ENCODE peak calls at places on chromosome 11, in seven cellular contexts. One of them, this sample, is unnamed.

GRCh38 chr11:77029829-77030228 is 4.4 kb upstream of the B3GNT6 start:
- DNase-seq in gastrocnemius medialis: no peak
- DNase-seq in uterus: no peak
- DNase-seq in AG10803: no peak
- DNase-seq in psoas muscle: no peak
- DNase-seq in astrocyte of the cerebellum: no peak
- DNase-seq in lung: no peak
- DNase-seq in this sample: no peak

GRCh38 chr11:17770048-17770652 is 35.6 kb downstream of the KCNC1 start:
- DNase-seq in AG10803: no peak
- DNase-seq in psoas muscle: no peak
- DNase-seq in astrocyte of the cerebellum: no peak
- DNase-seq in uterus: no peak
- DNase-seq in gastrocnemius medialis: no peak
- DNase-seq in lung: peak
- DNase-seq in this sample: peak

GRCh38 chr11:128338806-128339205 is 248.6 kb downstream of the ETS1 start:
- DNase-seq in gastrocnemius medialis: no peak
- DNase-seq in lung: no peak
- DNase-seq in AG10803: no peak
- DNase-seq in psoas muscle: no peak
- DNase-seq in uterus: no peak
- DNase-seq in astrocyte of the cerebellum: no peak
- DNase-seq in this sample: no peak

GRCh38 chr11:95764267-95764898 is 25.2 kb downstream of the FAM76B start:
- DNase-seq in gastrocnemius medialis: no peak
- DNase-seq in astrocyte of the cerebellum: peak
- DNase-seq in uterus: no peak
- DNase-seq in AG10803: peak
- DNase-seq in lung: no peak
- DNase-seq in psoas muscle: no peak
- DNase-seq in this sample: peak

GRCh38 chr11:2416765-2417164 is 16.2 kb downstream of the TSSC4 start:
- DNase-seq in psoas muscle: no peak
- DNase-seq in AG10803: no peak
- DNase-seq in astrocyte of the cerebellum: no peak
- DNase-seq in gastrocnemius medialis: no peak
- DNase-seq in lung: no peak
- DNase-seq in uterus: no peak
- DNase-seq in this sample: no peak

GRCh38 chr11:36455658-36456111 is 54.4 kb downstream of the TRAF6 start:
- DNase-seq in AG10803: peak
- DNase-seq in lung: no peak
- DNase-seq in astrocyte of the cerebellum: peak
- DNase-seq in psoas muscle: peak
- DNase-seq in gastrocnemius medialis: peak
- DNase-seq in uterus: peak
- DNase-seq in this sample: peak

GRCh38 chr11:75423721-75424120 is 9.3 kb downstream of the KLHL35 start:
- DNase-seq in psoas muscle: no peak
- DNase-seq in AG10803: no peak
- DNase-seq in lung: no peak
- DNase-seq in uterus: no peak
- DNase-seq in gastrocnemius medialis: no peak
- DNase-seq in astrocyte of the cerebellum: no peak
- DNase-seq in this sample: no peak

GRCh38 chr11:29258411-29258810 is 758.4 kb downstream of the KCNA4 start:
- DNase-seq in astrocyte of the cerebellum: no peak
- DNase-seq in lung: no peak
- DNase-seq in psoas muscle: no peak
- DNase-seq in gastrocnemius medialis: no peak
- DNase-seq in uterus: no peak
- DNase-seq in AG10803: no peak
- DNase-seq in this sample: no peak

GRCh38 chr11:128380280-128380604 is 207.1 kb downstream of the ETS1 start:
- DNase-seq in AG10803: no peak
- DNase-seq in uterus: no peak
- DNase-seq in psoas muscle: no peak
- DNase-seq in astrocyte of the cerebellum: no peak
- DNase-seq in lung: no peak
- DNase-seq in gastrocnemius medialis: no peak
- DNase-seq in this sample: peak

GRCh38 chr11:86497310-86497709 is 122.6 kb downstream of the CCDC81 start:
- DNase-seq in AG10803: peak
- DNase-seq in astrocyte of the cerebellum: no peak
- DNase-seq in gastrocnemius medialis: no peak
- DNase-seq in psoas muscle: no peak
- DNase-seq in lung: no peak
- DNase-seq in uterus: no peak
- DNase-seq in this sample: no peak

GRCh38 chr11:57775474-57775873 is 13.9 kb downstream of the CTNND1 start:
- DNase-seq in AG10803: no peak
- DNase-seq in psoas muscle: no peak
- DNase-seq in lung: no peak
- DNase-seq in gastrocnemius medialis: no peak
- DNase-seq in astrocyte of the cerebellum: no peak
- DNase-seq in uterus: peak
- DNase-seq in this sample: no peak

GRCh38 chr11:126925321-126926093 is 75.1 kb downstream of the KIRREL3 start:
- DNase-seq in lung: no peak
- DNase-seq in psoas muscle: no peak
- DNase-seq in gastrocnemius medialis: no peak
- DNase-seq in uterus: no peak
- DNase-seq in AG10803: peak
- DNase-seq in astrocyte of the cerebellum: no peak
- DNase-seq in this sample: peak

GRCh38 chr11:121839821-121840220 is 276.2 kb downstream of the BLID start:
- DNase-seq in astrocyte of the cerebellum: peak
- DNase-seq in uterus: no peak
- DNase-seq in gastrocnemius medialis: no peak
- DNase-seq in AG10803: peak
- DNase-seq in lung: no peak
- DNase-seq in psoas muscle: no peak
- DNase-seq in this sample: no peak

GRCh38 chr11:133403900-133404299 is 128.4 kb downstream of the OPCML start:
- DNase-seq in uterus: no peak
- DNase-seq in AG10803: no peak
- DNase-seq in astrocyte of the cerebellum: no peak
- DNase-seq in gastrocnemius medialis: no peak
- DNase-seq in psoas muscle: no peak
- DNase-seq in lung: no peak
- DNase-seq in this sample: no peak
- TF ChIP-seq CTCF in uterus: no peak
- TF ChIP-seq CTCF in AG10803: no peak
- TF ChIP-seq CTCF in astrocyte of the cerebellum: peak
- TF ChIP-seq CTCF in gastrocnemius medialis: no peak
- TF ChIP-seq CTCF in psoas muscle: peak
- TF ChIP-seq CTCF in lung: no peak
- TF ChIP-seq CTCF in this sample: no peak

GRCh38 chr11:64648551-64648950 is 57.5 kb downstream of the SLC22A12 start:
- DNase-seq in gastrocnemius medialis: no peak
- DNase-seq in astrocyte of the cerebellum: no peak
- DNase-seq in psoas muscle: no peak
- DNase-seq in AG10803: no peak
- DNase-seq in uterus: no peak
- DNase-seq in lung: no peak
- DNase-seq in this sample: no peak

GRCh38 chr11:64652586-64653387 is 61.8 kb downstream of the SLC22A12 start:
- DNase-seq in uterus: peak
- DNase-seq in lung: peak
- DNase-seq in AG10803: peak
- DNase-seq in gastrocnemius medialis: peak
- DNase-seq in psoas muscle: peak
- DNase-seq in astrocyte of the cerebellum: peak
- DNase-seq in this sample: peak

GRCh38 chr11:64649304-64649703 is 58.3 kb downstream of the SLC22A12 start:
- DNase-seq in uterus: no peak
- DNase-seq in lung: no peak
- DNase-seq in gastrocnemius medialis: no peak
- DNase-seq in psoas muscle: no peak
- DNase-seq in astrocyte of the cerebellum: no peak
- DNase-seq in AG10803: no peak
- DNase-seq in this sample: peak

GRCh38 chr11:64653388-64653973 is 62.5 kb downstream of the SLC22A12 start:
- DNase-seq in uterus: no peak
- DNase-seq in gastrocnemius medialis: no peak
- DNase-seq in astrocyte of the cerebellum: no peak
- DNase-seq in lung: no peak
- DNase-seq in AG10803: no peak
- DNase-seq in psoas muscle: no peak
- DNase-seq in this sample: no peak

DNA sequence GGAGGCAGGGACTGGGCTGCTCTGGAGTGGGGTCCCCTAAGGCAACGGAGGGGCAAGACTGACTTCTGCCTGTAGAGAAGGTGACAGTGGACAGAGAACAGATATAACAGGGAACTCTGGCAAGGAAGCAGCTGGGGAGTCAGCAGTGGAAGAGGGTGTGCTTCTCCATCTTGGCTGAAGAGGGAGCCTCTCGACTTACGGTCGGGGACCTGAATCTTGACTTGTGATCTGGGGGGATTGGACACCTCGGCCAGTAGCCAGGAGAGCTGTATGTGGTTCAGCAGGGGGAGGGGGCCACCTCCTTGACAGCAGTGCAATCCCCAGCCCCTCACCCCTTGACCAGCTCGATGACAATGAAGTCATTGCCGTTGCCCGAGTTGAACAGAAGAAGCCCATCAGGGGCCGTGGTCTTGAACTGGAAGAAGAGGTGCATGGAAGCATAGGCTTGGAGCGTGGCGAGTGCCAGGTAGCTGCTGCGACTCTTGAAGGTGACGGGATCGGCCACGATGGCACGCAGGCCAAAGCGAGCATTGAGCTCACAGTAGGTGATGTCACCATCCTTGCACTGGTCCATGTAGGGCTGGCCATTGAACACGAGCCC is 60.0 kb downstream of the SLC22A12 start:
- DNase-seq in astrocyte of the cerebellum: no peak
- DNase-seq in gastrocnemius medialis: no peak
- DNase-seq in AG10803: peak
- DNase-seq in psoas muscle: no peak
- DNase-seq in uterus: no peak
- DNase-seq in lung: no peak
- DNase-seq in this sample: peak
- TF ChIP-seq CTCF in astrocyte of the cerebellum: peak
- TF ChIP-seq CTCF in gastrocnemius medialis: no peak
- TF ChIP-seq CTCF in AG10803: peak
- TF ChIP-seq CTCF in psoas muscle: peak
- TF ChIP-seq CTCF in uterus: no peak
- TF ChIP-seq CTCF in lung: peak
- TF ChIP-seq CTCF in this sample: peak

GRCh38 chr11:134069426-134069921 is 602 bp downstream of the JAM3 start:
- DNase-seq in AG10803: peak
- DNase-seq in uterus: peak
- DNase-seq in gastrocnemius medialis: no peak
- DNase-seq in lung: no peak
- DNase-seq in astrocyte of the cerebellum: no peak
- DNase-seq in psoas muscle: peak
- DNase-seq in this sample: no peak

GRCh38 chr11:134071306-134071705 is 2.4 kb downstream of the JAM3 start:
- DNase-seq in lung: no peak
- DNase-seq in AG10803: no peak
- DNase-seq in gastrocnemius medialis: no peak
- DNase-seq in psoas muscle: no peak
- DNase-seq in uterus: no peak
- DNase-seq in astrocyte of the cerebellum: no peak
- DNase-seq in this sample: no peak

GRCh38 chr11:134069996-134070845 is 1.3 kb downstream of the JAM3 start:
- DNase-seq in gastrocnemius medialis: no peak
- DNase-seq in uterus: no peak
- DNase-seq in psoas muscle: no peak
- DNase-seq in lung: no peak
- DNase-seq in astrocyte of the cerebellum: no peak
- DNase-seq in AG10803: no peak
- DNase-seq in this sample: no peak

GRCh38 chr11:134074346-134074745 is 5.5 kb downstream of the JAM3 start:
- DNase-seq in uterus: no peak
- DNase-seq in gastrocnemius medialis: no peak
- DNase-seq in lung: no peak
- DNase-seq in AG10803: no peak
- DNase-seq in astrocyte of the cerebellum: no peak
- DNase-seq in psoas muscle: no peak
- DNase-seq in this sample: no peak

DNA sequence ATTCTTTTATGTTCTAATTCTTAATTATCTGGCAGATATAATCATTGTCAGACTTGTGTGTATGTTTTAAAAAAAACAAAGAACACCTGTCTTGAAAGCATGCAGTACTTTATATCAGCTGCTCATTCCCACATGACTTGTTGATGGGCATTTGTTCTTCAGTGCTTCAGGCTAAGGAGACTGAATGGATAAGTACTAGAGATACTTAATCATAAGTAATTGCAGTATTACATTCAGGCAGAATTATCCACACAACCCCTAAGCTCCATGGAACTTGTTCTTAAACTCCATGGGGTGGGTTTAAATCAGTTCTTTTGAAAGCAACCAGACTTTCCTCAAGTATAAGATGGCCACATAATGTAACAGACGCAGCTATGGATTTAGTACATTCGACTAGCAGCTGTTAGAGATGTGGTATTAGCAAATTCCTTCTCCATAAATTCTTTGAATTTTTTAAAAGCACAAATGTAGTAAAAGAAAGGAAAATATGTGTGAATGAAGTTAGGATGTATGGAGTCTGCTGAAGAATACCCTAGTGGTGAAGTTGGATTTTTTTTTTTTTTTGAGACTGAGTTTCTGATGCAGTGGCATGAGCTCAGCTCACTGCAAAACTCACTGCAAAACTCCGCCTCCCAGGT is 3.0 kb downstream of the JAM3 start:
- DNase-seq in psoas muscle: no peak
- DNase-seq in AG10803: peak
- DNase-seq in uterus: no peak
- DNase-seq in lung: no peak
- DNase-seq in astrocyte of the cerebellum: no peak
- DNase-seq in gastrocnemius medialis: no peak
- DNase-seq in this sample: no peak
- TF ChIP-seq CTCF in psoas muscle: no peak
- TF ChIP-seq CTCF in AG10803: peak
- TF ChIP-seq CTCF in uterus: no peak
- TF ChIP-seq CTCF in lung: no peak
- TF ChIP-seq CTCF in astrocyte of the cerebellum: no peak
- TF ChIP-seq CTCF in gastrocnemius medialis: no peak
- TF ChIP-seq CTCF in this sample: no peak

DNA sequence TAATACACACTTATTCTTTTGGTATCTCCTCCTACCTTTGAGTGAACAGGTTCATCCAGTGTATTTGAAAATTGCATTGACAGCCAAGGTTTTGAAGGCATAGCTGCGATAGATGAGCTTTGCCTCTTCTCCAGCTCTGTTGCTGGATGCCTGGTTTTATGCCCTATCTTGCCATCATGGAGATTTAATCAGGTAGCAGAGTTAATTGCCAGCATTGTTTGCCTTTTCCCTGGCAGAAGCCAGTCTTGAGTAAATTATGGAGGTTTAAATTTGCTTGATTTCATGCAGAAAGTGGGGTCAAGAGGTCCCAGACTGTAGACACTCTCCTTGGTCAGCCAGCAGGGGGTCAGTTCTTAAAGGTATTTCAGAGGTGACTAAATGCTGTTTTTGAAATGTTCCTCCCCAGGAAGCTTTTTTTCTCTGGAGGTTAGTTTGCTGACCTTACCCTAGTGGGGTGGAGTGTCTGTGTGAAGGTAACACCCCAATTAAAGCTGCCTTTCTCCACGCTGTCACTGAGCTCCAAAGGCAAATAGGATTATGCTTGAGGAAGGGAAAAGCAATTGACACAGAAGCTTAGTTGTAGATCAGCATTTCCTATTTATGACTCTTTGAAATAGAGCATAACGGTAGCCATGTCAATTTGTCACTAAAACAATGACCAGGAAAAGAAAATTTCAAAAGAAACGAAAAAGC is 96.0 kb downstream of the EXT2 start:
- DNase-seq in gastrocnemius medialis: no peak
- DNase-seq in astrocyte of the cerebellum: no peak
- DNase-seq in psoas muscle: no peak
- DNase-seq in uterus: no peak
- DNase-seq in AG10803: no peak
- DNase-seq in lung: no peak
- DNase-seq in this sample: peak
- TF ChIP-seq CTCF in gastrocnemius medialis: no peak
- TF ChIP-seq CTCF in astrocyte of the cerebellum: no peak
- TF ChIP-seq CTCF in psoas muscle: no peak
- TF ChIP-seq CTCF in uterus: no peak
- TF ChIP-seq CTCF in AG10803: no peak
- TF ChIP-seq CTCF in lung: no peak
- TF ChIP-seq CTCF in this sample: no peak